ENCODE peak calls at places on chromosomes 6 and 20, in nine cellular contexts. One of them, this sample, is unnamed.

GRCh38 chr20:62066339-62066982 is 780 bp upstream of the TAF4 start:
- DNase-seq in neural crest cell: peak
- DNase-seq in activated CD8-positive, alpha-beta memory T cell treated with anti-CD3 and anti-CD28 coated beads for 24 hours: peak
- DNase-seq in MCF 10A: peak
- DNase-seq in GM10248: peak
- DNase-seq in fibroblast of the aortic adventitia: peak
- DNase-seq in iPS DF 19.7: no peak
- DNase-seq in ureter: peak
- DNase-seq in breast epithelium: peak
- DNase-seq in this sample: peak

GRCh38 chr20:62662422-62662821 is 20.1 kb downstream of the SLCO4A1 start:
- DNase-seq in neural crest cell: no peak
- DNase-seq in activated CD8-positive, alpha-beta memory T cell treated with anti-CD3 and anti-CD28 coated beads for 24 hours: no peak
- DNase-seq in MCF 10A: no peak
- DNase-seq in GM10248: no peak
- DNase-seq in fibroblast of the aortic adventitia: peak
- DNase-seq in iPS DF 19.7: no peak
- DNase-seq in ureter: no peak
- DNase-seq in breast epithelium: no peak
- DNase-seq in this sample: no peak

GRCh38 chr20:59144179-59144830 is 19.3 kb upstream of the ZNF831 start:
- DNase-seq in neural crest cell: no peak
- DNase-seq in activated CD8-positive, alpha-beta memory T cell treated with anti-CD3 and anti-CD28 coated beads for 24 hours: peak
- DNase-seq in MCF 10A: no peak
- DNase-seq in GM10248: no peak
- DNase-seq in fibroblast of the aortic adventitia: no peak
- DNase-seq in iPS DF 19.7: no peak
- DNase-seq in ureter: no peak
- DNase-seq in breast epithelium: no peak
- DNase-seq in this sample: no peak

GRCh38 chr6:5729813-5730212 is 276.9 kb downstream of the NRN1 start:
- DNase-seq in neural crest cell: no peak
- DNase-seq in activated CD8-positive, alpha-beta memory T cell treated with anti-CD3 and anti-CD28 coated beads for 24 hours: no peak
- DNase-seq in MCF 10A: no peak
- DNase-seq in GM10248: no peak
- DNase-seq in fibroblast of the aortic adventitia: no peak
- DNase-seq in iPS DF 19.7: no peak
- DNase-seq in ureter: no peak
- DNase-seq in breast epithelium: no peak
- DNase-seq in this sample: no peak

GRCh38 chr20:41408131-41408789 is 41.6 kb upstream of the EMILIN3 start:
- DNase-seq in neural crest cell: no peak
- DNase-seq in activated CD8-positive, alpha-beta memory T cell treated with anti-CD3 and anti-CD28 coated beads for 24 hours: no peak
- DNase-seq in MCF 10A: no peak
- DNase-seq in GM10248: no peak
- DNase-seq in fibroblast of the aortic adventitia: no peak
- DNase-seq in iPS DF 19.7: no peak
- DNase-seq in ureter: no peak
- DNase-seq in breast epithelium: no peak
- DNase-seq in this sample: no peak

GRCh38 chr6:17986656-17987575 is 519 bp downstream of the KIF13A start:
- DNase-seq in neural crest cell: peak
- DNase-seq in activated CD8-positive, alpha-beta memory T cell treated with anti-CD3 and anti-CD28 coated beads for 24 hours: peak
- DNase-seq in MCF 10A: peak
- DNase-seq in GM10248: peak
- DNase-seq in fibroblast of the aortic adventitia: peak
- DNase-seq in iPS DF 19.7: no peak
- DNase-seq in ureter: peak
- DNase-seq in breast epithelium: peak
- DNase-seq in this sample: peak

GRCh38 chr6:105851181-105851580 is 235.0 kb upstream of the PRDM1 start:
- DNase-seq in neural crest cell: no peak
- DNase-seq in activated CD8-positive, alpha-beta memory T cell treated with anti-CD3 and anti-CD28 coated beads for 24 hours: no peak
- DNase-seq in MCF 10A: no peak
- DNase-seq in GM10248: no peak
- DNase-seq in fibroblast of the aortic adventitia: peak
- DNase-seq in iPS DF 19.7: no peak
- DNase-seq in ureter: no peak
- DNase-seq in breast epithelium: no peak
- DNase-seq in this sample: no peak

GRCh38 chr6:170212051-170212756 is 78.7 kb downstream of the DLL1 start:
- DNase-seq in neural crest cell: no peak
- DNase-seq in activated CD8-positive, alpha-beta memory T cell treated with anti-CD3 and anti-CD28 coated beads for 24 hours: peak
- DNase-seq in MCF 10A: no peak
- DNase-seq in GM10248: no peak
- DNase-seq in fibroblast of the aortic adventitia: no peak
- DNase-seq in iPS DF 19.7: no peak
- DNase-seq in ureter: peak
- DNase-seq in breast epithelium: peak
- DNase-seq in this sample: no peak

GRCh38 chr6:37501632-37502466 is 2.2 kb upstream of the CCDC167 start:
- DNase-seq in neural crest cell: no peak
- DNase-seq in activated CD8-positive, alpha-beta memory T cell treated with anti-CD3 and anti-CD28 coated beads for 24 hours: no peak
- DNase-seq in MCF 10A: no peak
- DNase-seq in GM10248: no peak
- DNase-seq in fibroblast of the aortic adventitia: no peak
- DNase-seq in iPS DF 19.7: no peak
- DNase-seq in ureter: no peak
- DNase-seq in breast epithelium: no peak
- DNase-seq in this sample: no peak

GRCh38 chr6:119162134-119162761 is 83.8 kb upstream of the FAM184A start:
- DNase-seq in neural crest cell: no peak
- DNase-seq in activated CD8-positive, alpha-beta memory T cell treated with anti-CD3 and anti-CD28 coated beads for 24 hours: no peak
- DNase-seq in MCF 10A: no peak
- DNase-seq in GM10248: peak
- DNase-seq in fibroblast of the aortic adventitia: no peak
- DNase-seq in iPS DF 19.7: no peak
- DNase-seq in ureter: no peak
- DNase-seq in breast epithelium: no peak
- DNase-seq in this sample: no peak

GRCh38 chr6:46549155-46549554 is 57.9 kb upstream of the RCAN2 start:
- DNase-seq in neural crest cell: no peak
- DNase-seq in activated CD8-positive, alpha-beta memory T cell treated with anti-CD3 and anti-CD28 coated beads for 24 hours: no peak
- DNase-seq in MCF 10A: no peak
- DNase-seq in GM10248: no peak
- DNase-seq in fibroblast of the aortic adventitia: no peak
- DNase-seq in iPS DF 19.7: no peak
- DNase-seq in ureter: no peak
- DNase-seq in breast epithelium: no peak
- DNase-seq in this sample: no peak

GRCh38 chr20:44089987-44090674 is 96.9 kb downstream of the JPH2 start:
- DNase-seq in neural crest cell: peak
- DNase-seq in activated CD8-positive, alpha-beta memory T cell treated with anti-CD3 and anti-CD28 coated beads for 24 hours: no peak
- DNase-seq in MCF 10A: peak
- DNase-seq in GM10248: no peak
- DNase-seq in fibroblast of the aortic adventitia: peak
- DNase-seq in iPS DF 19.7: no peak
- DNase-seq in ureter: no peak
- DNase-seq in breast epithelium: no peak
- DNase-seq in this sample: no peak

GRCh38 chr6:169752074-169752623 is 727 bp downstream of the ERMARD start:
- DNase-seq in neural crest cell: no peak
- DNase-seq in activated CD8-positive, alpha-beta memory T cell treated with anti-CD3 and anti-CD28 coated beads for 24 hours: no peak
- DNase-seq in MCF 10A: peak
- DNase-seq in GM10248: no peak
- DNase-seq in fibroblast of the aortic adventitia: no peak
- DNase-seq in iPS DF 19.7: no peak
- DNase-seq in ureter: no peak
- DNase-seq in breast epithelium: no peak
- DNase-seq in this sample: no peak

GRCh38 chr6:168043848-168044415 is 35.1 kb downstream of the FRMD1 start:
- DNase-seq in neural crest cell: no peak
- DNase-seq in activated CD8-positive, alpha-beta memory T cell treated with anti-CD3 and anti-CD28 coated beads for 24 hours: no peak
- DNase-seq in MCF 10A: no peak
- DNase-seq in GM10248: no peak
- DNase-seq in fibroblast of the aortic adventitia: no peak
- DNase-seq in iPS DF 19.7: no peak
- DNase-seq in ureter: no peak
- DNase-seq in breast epithelium: no peak
- DNase-seq in this sample: no peak

GRCh38 chr6:36312854-36313627 is 23.6 kb downstream of the BNIP5 start:
- DNase-seq in neural crest cell: no peak
- DNase-seq in activated CD8-positive, alpha-beta memory T cell treated with anti-CD3 and anti-CD28 coated beads for 24 hours: no peak
- DNase-seq in MCF 10A: no peak
- DNase-seq in GM10248: peak
- DNase-seq in fibroblast of the aortic adventitia: no peak
- DNase-seq in iPS DF 19.7: no peak
- DNase-seq in ureter: no peak
- DNase-seq in breast epithelium: no peak
- DNase-seq in this sample: peak

GRCh38 chr20:32495949-32496348 is 89.2 kb downstream of the NOL4L start:
- DNase-seq in neural crest cell: no peak
- DNase-seq in activated CD8-positive, alpha-beta memory T cell treated with anti-CD3 and anti-CD28 coated beads for 24 hours: no peak
- DNase-seq in MCF 10A: no peak
- DNase-seq in GM10248: no peak
- DNase-seq in fibroblast of the aortic adventitia: no peak
- DNase-seq in iPS DF 19.7: no peak
- DNase-seq in ureter: no peak
- DNase-seq in breast epithelium: no peak
- DNase-seq in this sample: no peak

GRCh38 chr6:141726158-141726557 is 406.6 kb upstream of the GJE1 start:
- DNase-seq in neural crest cell: no peak
- DNase-seq in activated CD8-positive, alpha-beta memory T cell treated with anti-CD3 and anti-CD28 coated beads for 24 hours: no peak
- DNase-seq in MCF 10A: no peak
- DNase-seq in GM10248: no peak
- DNase-seq in fibroblast of the aortic adventitia: no peak
- DNase-seq in iPS DF 19.7: no peak
- DNase-seq in ureter: no peak
- DNase-seq in breast epithelium: no peak
- DNase-seq in this sample: no peak

GRCh38 chr6:71965404-71965803 is 79.1 kb downstream of the RIMS1 start:
- DNase-seq in neural crest cell: no peak
- DNase-seq in activated CD8-positive, alpha-beta memory T cell treated with anti-CD3 and anti-CD28 coated beads for 24 hours: no peak
- DNase-seq in MCF 10A: no peak
- DNase-seq in GM10248: no peak
- DNase-seq in fibroblast of the aortic adventitia: no peak
- DNase-seq in iPS DF 19.7: no peak
- DNase-seq in ureter: no peak
- DNase-seq in breast epithelium: no peak
- DNase-seq in this sample: no peak

GRCh38 chr6:149053848-149054558 is 263.5 kb upstream of the TAB2 start:
- DNase-seq in neural crest cell: no peak
- DNase-seq in activated CD8-positive, alpha-beta memory T cell treated with anti-CD3 and anti-CD28 coated beads for 24 hours: no peak
- DNase-seq in MCF 10A: no peak
- DNase-seq in GM10248: no peak
- DNase-seq in fibroblast of the aortic adventitia: no peak
- DNase-seq in iPS DF 19.7: no peak
- DNase-seq in ureter: no peak
- DNase-seq in breast epithelium: no peak
- DNase-seq in this sample: no peak

GRCh38 chr6:81624443-81624842 is 128.0 kb downstream of the TENT5A start:
- DNase-seq in neural crest cell: no peak
- DNase-seq in activated CD8-positive, alpha-beta memory T cell treated with anti-CD3 and anti-CD28 coated beads for 24 hours: no peak
- DNase-seq in MCF 10A: no peak
- DNase-seq in GM10248: no peak
- DNase-seq in fibroblast of the aortic adventitia: no peak
- DNase-seq in iPS DF 19.7: no peak
- DNase-seq in ureter: no peak
- DNase-seq in breast epithelium: no peak
- DNase-seq in this sample: no peak

GRCh38 chr6:140713495-140713894 is 1339.0 kb upstream of the CITED2 start:
- DNase-seq in neural crest cell: no peak
- DNase-seq in activated CD8-positive, alpha-beta memory T cell treated with anti-CD3 and anti-CD28 coated beads for 24 hours: no peak
- DNase-seq in MCF 10A: no peak
- DNase-seq in GM10248: no peak
- DNase-seq in fibroblast of the aortic adventitia: no peak
- DNase-seq in iPS DF 19.7: no peak
- DNase-seq in ureter: no peak
- DNase-seq in breast epithelium: no peak
- DNase-seq in this sample: no peak

GRCh38 chr20:3797592-3798404 is 1.7 kb downstream of the CDC25B start:
- DNase-seq in neural crest cell: no peak
- DNase-seq in activated CD8-positive, alpha-beta memory T cell treated with anti-CD3 and anti-CD28 coated beads for 24 hours: no peak
- DNase-seq in MCF 10A: peak
- DNase-seq in GM10248: peak
- DNase-seq in fibroblast of the aortic adventitia: no peak
- DNase-seq in iPS DF 19.7: no peak
- DNase-seq in ureter: peak
- DNase-seq in breast epithelium: no peak
- DNase-seq in this sample: no peak

GRCh38 chr20:7742479-7742878 is 197.8 kb downstream of the HAO1 start:
- DNase-seq in neural crest cell: no peak
- DNase-seq in activated CD8-positive, alpha-beta memory T cell treated with anti-CD3 and anti-CD28 coated beads for 24 hours: no peak
- DNase-seq in MCF 10A: peak
- DNase-seq in GM10248: no peak
- DNase-seq in fibroblast of the aortic adventitia: peak
- DNase-seq in iPS DF 19.7: no peak
- DNase-seq in ureter: no peak
- DNase-seq in breast epithelium: no peak
- DNase-seq in this sample: no peak

GRCh38 chr6:159267165-159267564 is 98.0 kb downstream of the FNDC1 start:
- DNase-seq in neural crest cell: peak
- DNase-seq in activated CD8-positive, alpha-beta memory T cell treated with anti-CD3 and anti-CD28 coated beads for 24 hours: no peak
- DNase-seq in MCF 10A: peak
- DNase-seq in GM10248: no peak
- DNase-seq in fibroblast of the aortic adventitia: no peak
- DNase-seq in iPS DF 19.7: no peak
- DNase-seq in ureter: no peak
- DNase-seq in breast epithelium: no peak
- DNase-seq in this sample: no peak

GRCh38 chr6:159693128-159693893 is at the start of gene SOD2:
- DNase-seq in neural crest cell: peak
- DNase-seq in activated CD8-positive, alpha-beta memory T cell treated with anti-CD3 and anti-CD28 coated beads for 24 hours: peak
- DNase-seq in MCF 10A: peak
- DNase-seq in GM10248: peak
- DNase-seq in fibroblast of the aortic adventitia: peak
- DNase-seq in iPS DF 19.7: peak
- DNase-seq in ureter: peak
- DNase-seq in breast epithelium: peak
- DNase-seq in this sample: peak

GRCh38 chr6:25670793-25671513 is 18.9 kb downstream of the SCGN start:
- DNase-seq in neural crest cell: no peak
- DNase-seq in activated CD8-positive, alpha-beta memory T cell treated with anti-CD3 and anti-CD28 coated beads for 24 hours: no peak
- DNase-seq in MCF 10A: peak
- DNase-seq in GM10248: no peak
- DNase-seq in fibroblast of the aortic adventitia: no peak
- DNase-seq in iPS DF 19.7: no peak
- DNase-seq in ureter: no peak
- DNase-seq in breast epithelium: no peak
- DNase-seq in this sample: no peak

GRCh38 chr6:100472674-100473073 is 8.0 kb upstream of the SIM1 start:
- DNase-seq in neural crest cell: no peak
- DNase-seq in activated CD8-positive, alpha-beta memory T cell treated with anti-CD3 and anti-CD28 coated beads for 24 hours: no peak
- DNase-seq in MCF 10A: peak
- DNase-seq in GM10248: no peak
- DNase-seq in fibroblast of the aortic adventitia: no peak
- DNase-seq in iPS DF 19.7: no peak
- DNase-seq in ureter: no peak
- DNase-seq in breast epithelium: no peak
- DNase-seq in this sample: no peak

GRCh38 chr6:108106694-108107093 is 32.2 kb upstream of the OSTM1 start:
- DNase-seq in neural crest cell: no peak
- DNase-seq in activated CD8-positive, alpha-beta memory T cell treated with anti-CD3 and anti-CD28 coated beads for 24 hours: no peak
- DNase-seq in MCF 10A: no peak
- DNase-seq in GM10248: no peak
- DNase-seq in fibroblast of the aortic adventitia: no peak
- DNase-seq in iPS DF 19.7: no peak
- DNase-seq in ureter: no peak
- DNase-seq in breast epithelium: no peak
- DNase-seq in this sample: no peak

GRCh38 chr6:7378629-7379218 is 10.8 kb downstream of the CAGE1 start:
- DNase-seq in neural crest cell: no peak
- DNase-seq in activated CD8-positive, alpha-beta memory T cell treated with anti-CD3 and anti-CD28 coated beads for 24 hours: no peak
- DNase-seq in MCF 10A: no peak
- DNase-seq in GM10248: no peak
- DNase-seq in fibroblast of the aortic adventitia: no peak
- DNase-seq in iPS DF 19.7: no peak
- DNase-seq in ureter: no peak
- DNase-seq in breast epithelium: no peak
- DNase-seq in this sample: no peak

This sample was measured in tibial nerve.